ENCODE peak calls at places on chromosomes 12 and 14, in six cellular contexts. One of them, this sample, is unnamed.

GRCh38 chr14:51298895-51299294 is 58.8 kb downstream of the TMX1 start:
- DNase-seq in KBM-7: no peak
- DNase-seq in NCI-H146: no peak
- DNase-seq in activated CD4-positive, alpha-beta T cell treated with anti-CD3 and anti-CD28 coated beads, Interleukin-2, amount 10 ng/mL, durations not matched to agents 7 days and 5 days: peak; percentile 20
- DNase-seq in mucosa of gallbladder: no peak
- DNase-seq in kidney epithelial cell: no peak
- DNase-seq in this sample: no peak

GRCh38 chr12:68264175-68264863 is 10.9 kb upstream of the IL22 start:
- DNase-seq in KBM-7: no peak
- DNase-seq in NCI-H146: no peak
- DNase-seq in activated CD4-positive, alpha-beta T cell treated with anti-CD3 and anti-CD28 coated beads, Interleukin-2, amount 10 ng/mL, durations not matched to agents 7 days and 5 days: no peak
- DNase-seq in mucosa of gallbladder: no peak
- DNase-seq in kidney epithelial cell: no peak
- DNase-seq in this sample: no peak

GRCh38 chr14:30621354-30621953 is 665 bp upstream of the SCFD1 start:
- DNase-seq in KBM-7: no peak
- DNase-seq in NCI-H146: no peak
- DNase-seq in activated CD4-positive, alpha-beta T cell treated with anti-CD3 and anti-CD28 coated beads, Interleukin-2, amount 10 ng/mL, durations not matched to agents 7 days and 5 days: peak; percentile 16
- DNase-seq in mucosa of gallbladder: no peak
- DNase-seq in kidney epithelial cell: no peak
- DNase-seq in this sample: no peak

GRCh38 chr14:32697114-32697513 is 241.6 kb upstream of the NPAS3 start:
- DNase-seq in KBM-7: no peak
- DNase-seq in NCI-H146: no peak
- DNase-seq in activated CD4-positive, alpha-beta T cell treated with anti-CD3 and anti-CD28 coated beads, Interleukin-2, amount 10 ng/mL, durations not matched to agents 7 days and 5 days: no peak
- DNase-seq in mucosa of gallbladder: no peak
- DNase-seq in kidney epithelial cell: no peak
- DNase-seq in this sample: no peak

GRCh38 chr12:54648265-54648664 is at the start of gene DCD:
- DNase-seq in KBM-7: no peak
- DNase-seq in NCI-H146: no peak
- DNase-seq in activated CD4-positive, alpha-beta T cell treated with anti-CD3 and anti-CD28 coated beads, Interleukin-2, amount 10 ng/mL, durations not matched to agents 7 days and 5 days: no peak
- DNase-seq in mucosa of gallbladder: no peak
- DNase-seq in kidney epithelial cell: no peak
- DNase-seq in this sample: no peak

GRCh38 chr14:42192659-42193425 is 586.2 kb downstream of the LRFN5 start:
- DNase-seq in KBM-7: no peak
- DNase-seq in NCI-H146: no peak
- DNase-seq in activated CD4-positive, alpha-beta T cell treated with anti-CD3 and anti-CD28 coated beads, Interleukin-2, amount 10 ng/mL, durations not matched to agents 7 days and 5 days: no peak
- DNase-seq in mucosa of gallbladder: no peak
- DNase-seq in kidney epithelial cell: peak; percentile 73
- DNase-seq in this sample: no peak

GRCh38 chr14:38297681-38298080 is 41.8 kb upstream of the CLEC14A start:
- DNase-seq in KBM-7: no peak
- DNase-seq in NCI-H146: no peak
- DNase-seq in activated CD4-positive, alpha-beta T cell treated with anti-CD3 and anti-CD28 coated beads, Interleukin-2, amount 10 ng/mL, durations not matched to agents 7 days and 5 days: no peak
- DNase-seq in mucosa of gallbladder: no peak
- DNase-seq in kidney epithelial cell: no peak
- DNase-seq in this sample: no peak

GRCh38 chr14:54535126-54535525 is 25.4 kb downstream of the CGRRF1 start:
- DNase-seq in KBM-7: no peak
- DNase-seq in NCI-H146: no peak
- DNase-seq in activated CD4-positive, alpha-beta T cell treated with anti-CD3 and anti-CD28 coated beads, Interleukin-2, amount 10 ng/mL, durations not matched to agents 7 days and 5 days: no peak
- DNase-seq in mucosa of gallbladder: no peak
- DNase-seq in kidney epithelial cell: no peak
- DNase-seq in this sample: no peak

GRCh38 chr14:59768855-59769254 is 101.7 kb downstream of the RTN1 start:
- DNase-seq in KBM-7: no peak
- DNase-seq in NCI-H146: no peak
- DNase-seq in activated CD4-positive, alpha-beta T cell treated with anti-CD3 and anti-CD28 coated beads, Interleukin-2, amount 10 ng/mL, durations not matched to agents 7 days and 5 days: no peak
- DNase-seq in mucosa of gallbladder: no peak
- DNase-seq in kidney epithelial cell: no peak
- DNase-seq in this sample: no peak

GRCh38 chr12:2999265-2999841 is 40.2 kb downstream of the TEAD4 start:
- DNase-seq in KBM-7: no peak
- DNase-seq in NCI-H146: no peak
- DNase-seq in activated CD4-positive, alpha-beta T cell treated with anti-CD3 and anti-CD28 coated beads, Interleukin-2, amount 10 ng/mL, durations not matched to agents 7 days and 5 days: no peak
- DNase-seq in mucosa of gallbladder: no peak
- DNase-seq in kidney epithelial cell: no peak
- DNase-seq in this sample: no peak

GRCh38 chr14:22509036-22509709 is 79.9 kb downstream of the DAD1 start:
- DNase-seq in KBM-7: no peak
- DNase-seq in NCI-H146: no peak
- DNase-seq in activated CD4-positive, alpha-beta T cell treated with anti-CD3 and anti-CD28 coated beads, Interleukin-2, amount 10 ng/mL, durations not matched to agents 7 days and 5 days: no peak
- DNase-seq in mucosa of gallbladder: no peak
- DNase-seq in kidney epithelial cell: no peak
- DNase-seq in this sample: no peak

GRCh38 chr14:103102689-103103260 is 8.2 kb downstream of the EXOC3L4 start:
- DNase-seq in KBM-7: no peak
- DNase-seq in NCI-H146: no peak
- DNase-seq in activated CD4-positive, alpha-beta T cell treated with anti-CD3 and anti-CD28 coated beads, Interleukin-2, amount 10 ng/mL, durations not matched to agents 7 days and 5 days: no peak
- DNase-seq in mucosa of gallbladder: no peak
- DNase-seq in kidney epithelial cell: no peak
- DNase-seq in this sample: no peak

GRCh38 chr12:88946377-88946997 is 366.2 kb upstream of the KITLG start:
- DNase-seq in KBM-7: peak; percentile 85
- DNase-seq in NCI-H146: peak; percentile 63
- DNase-seq in activated CD4-positive, alpha-beta T cell treated with anti-CD3 and anti-CD28 coated beads, Interleukin-2, amount 10 ng/mL, durations not matched to agents 7 days and 5 days: no peak
- DNase-seq in mucosa of gallbladder: no peak
- DNase-seq in kidney epithelial cell: no peak
- DNase-seq in this sample: peak; percentile 63

GRCh38 chr12:120710805-120711296 is 593 bp downstream of the UNC119B start:
- DNase-seq in KBM-7: peak; percentile 30
- DNase-seq in NCI-H146: peak; percentile 49
- DNase-seq in activated CD4-positive, alpha-beta T cell treated with anti-CD3 and anti-CD28 coated beads, Interleukin-2, amount 10 ng/mL, durations not matched to agents 7 days and 5 days: peak; percentile 23
- DNase-seq in mucosa of gallbladder: no peak
- DNase-seq in kidney epithelial cell: no peak
- DNase-seq in this sample: no peak

GRCh38 chr12:23751641-23752040 is 197.8 kb downstream of the SOX5 start:
- DNase-seq in KBM-7: no peak
- DNase-seq in NCI-H146: no peak
- DNase-seq in activated CD4-positive, alpha-beta T cell treated with anti-CD3 and anti-CD28 coated beads, Interleukin-2, amount 10 ng/mL, durations not matched to agents 7 days and 5 days: no peak
- DNase-seq in mucosa of gallbladder: no peak
- DNase-seq in kidney epithelial cell: no peak
- DNase-seq in this sample: no peak

GRCh38 chr14:53285806-53286205 is 132.7 kb upstream of the DDHD1 start:
- DNase-seq in KBM-7: no peak
- DNase-seq in NCI-H146: no peak
- DNase-seq in activated CD4-positive, alpha-beta T cell treated with anti-CD3 and anti-CD28 coated beads, Interleukin-2, amount 10 ng/mL, durations not matched to agents 7 days and 5 days: no peak
- DNase-seq in mucosa of gallbladder: no peak
- DNase-seq in kidney epithelial cell: no peak
- DNase-seq in this sample: no peak

GRCh38 chr14:65440230-65440629 is 27.7 kb downstream of the FUT8 start:
- DNase-seq in KBM-7: no peak
- DNase-seq in NCI-H146: no peak
- DNase-seq in activated CD4-positive, alpha-beta T cell treated with anti-CD3 and anti-CD28 coated beads, Interleukin-2, amount 10 ng/mL, durations not matched to agents 7 days and 5 days: no peak
- DNase-seq in mucosa of gallbladder: no peak
- DNase-seq in kidney epithelial cell: no peak
- DNase-seq in this sample: no peak

GRCh38 chr12:57126561-57126960 is 1.7 kb upstream of the LRP1 start:
- DNase-seq in KBM-7: no peak
- DNase-seq in NCI-H146: no peak
- DNase-seq in activated CD4-positive, alpha-beta T cell treated with anti-CD3 and anti-CD28 coated beads, Interleukin-2, amount 10 ng/mL, durations not matched to agents 7 days and 5 days: no peak
- DNase-seq in mucosa of gallbladder: no peak
- DNase-seq in kidney epithelial cell: no peak
- DNase-seq in this sample: no peak

GRCh38 chr12:57154076-57154475 is 6.7 kb upstream of the LRP1-AS start:
- DNase-seq in KBM-7: no peak
- DNase-seq in NCI-H146: no peak
- DNase-seq in activated CD4-positive, alpha-beta T cell treated with anti-CD3 and anti-CD28 coated beads, Interleukin-2, amount 10 ng/mL, durations not matched to agents 7 days and 5 days: no peak
- DNase-seq in mucosa of gallbladder: no peak
- DNase-seq in kidney epithelial cell: no peak
- DNase-seq in this sample: no peak

GRCh38 chr12:63804746-63805145 is 25.0 kb downstream of the RXYLT1 start:
- DNase-seq in KBM-7: no peak
- DNase-seq in NCI-H146: no peak
- DNase-seq in activated CD4-positive, alpha-beta T cell treated with anti-CD3 and anti-CD28 coated beads, Interleukin-2, amount 10 ng/mL, durations not matched to agents 7 days and 5 days: no peak
- DNase-seq in mucosa of gallbladder: no peak
- DNase-seq in kidney epithelial cell: no peak
- DNase-seq in this sample: no peak

GRCh38 chr14:80567905-80568512 is 356.7 kb upstream of the DIO2 start:
- DNase-seq in KBM-7: no peak
- DNase-seq in NCI-H146: no peak
- DNase-seq in activated CD4-positive, alpha-beta T cell treated with anti-CD3 and anti-CD28 coated beads, Interleukin-2, amount 10 ng/mL, durations not matched to agents 7 days and 5 days: no peak
- DNase-seq in mucosa of gallbladder: no peak
- DNase-seq in kidney epithelial cell: peak; percentile 89
- DNase-seq in this sample: peak; percentile 54

GRCh38 chr12:9378430-9378835 is 170.2 kb upstream of the PZP start:
- DNase-seq in KBM-7: peak; percentile 65
- DNase-seq in NCI-H146: peak; percentile 69
- DNase-seq in activated CD4-positive, alpha-beta T cell treated with anti-CD3 and anti-CD28 coated beads, Interleukin-2, amount 10 ng/mL, durations not matched to agents 7 days and 5 days: no peak
- DNase-seq in mucosa of gallbladder: no peak
- DNase-seq in kidney epithelial cell: no peak
- DNase-seq in this sample: no peak

GRCh38 chr14:102222751-102223150 is 82.2 kb downstream of the MOK start:
- DNase-seq in KBM-7: no peak
- DNase-seq in NCI-H146: no peak
- DNase-seq in activated CD4-positive, alpha-beta T cell treated with anti-CD3 and anti-CD28 coated beads, Interleukin-2, amount 10 ng/mL, durations not matched to agents 7 days and 5 days: no peak
- DNase-seq in mucosa of gallbladder: no peak
- DNase-seq in kidney epithelial cell: no peak
- DNase-seq in this sample: no peak

GRCh38 chr14:28412076-28412475 is 354.5 kb upstream of the FOXG1 start:
- DNase-seq in KBM-7: no peak
- DNase-seq in NCI-H146: peak; percentile 25
- DNase-seq in activated CD4-positive, alpha-beta T cell treated with anti-CD3 and anti-CD28 coated beads, Interleukin-2, amount 10 ng/mL, durations not matched to agents 7 days and 5 days: no peak
- DNase-seq in mucosa of gallbladder: no peak
- DNase-seq in kidney epithelial cell: no peak
- DNase-seq in this sample: no peak

GRCh38 chr12:26748741-26749431 is 84.1 kb downstream of the ITPR2 start:
- DNase-seq in KBM-7: peak; percentile 76
- DNase-seq in NCI-H146: no peak
- DNase-seq in activated CD4-positive, alpha-beta T cell treated with anti-CD3 and anti-CD28 coated beads, Interleukin-2, amount 10 ng/mL, durations not matched to agents 7 days and 5 days: no peak
- DNase-seq in mucosa of gallbladder: no peak
- DNase-seq in kidney epithelial cell: no peak
- DNase-seq in this sample: peak; percentile 23

GRCh38 chr12:26374934-26375333 is 179.6 kb downstream of the SSPN start:
- DNase-seq in KBM-7: no peak
- DNase-seq in NCI-H146: no peak
- DNase-seq in activated CD4-positive, alpha-beta T cell treated with anti-CD3 and anti-CD28 coated beads, Interleukin-2, amount 10 ng/mL, durations not matched to agents 7 days and 5 days: no peak
- DNase-seq in mucosa of gallbladder: no peak
- DNase-seq in kidney epithelial cell: no peak
- DNase-seq in this sample: no peak